ENCODE peak calls at places on chromosomes 12 and 14, in seven cellular contexts. One of them, this sample, is unnamed.

GRCh38 chr12:6952121-6952859 is 1.1 kb downstream of the PTPN6 start:
- DNase-seq in tibial nerve: no peak
- DNase-seq in HCT116: no peak
- DNase-seq in RWPE1: no peak
- DNase-seq in progenitor cell of endocrine pancreas: no peak
- DNase-seq in lung: no peak
- DNase-seq in tibial artery: no peak
- DNase-seq in this sample: no peak

GRCh38 chr14:56797003-56797568 is 13.2 kb downstream of the OTX2 start:
- DNase-seq in tibial nerve: no peak
- DNase-seq in HCT116: no peak
- DNase-seq in RWPE1: no peak
- DNase-seq in progenitor cell of endocrine pancreas: no peak
- DNase-seq in lung: no peak
- DNase-seq in tibial artery: no peak
- DNase-seq in this sample: no peak

GRCh38 chr12:124527861-124528561 is 39.4 kb downstream of the NCOR2 start:
- DNase-seq in tibial nerve: no peak
- DNase-seq in HCT116: no peak
- DNase-seq in RWPE1: no peak
- DNase-seq in progenitor cell of endocrine pancreas: no peak
- DNase-seq in lung: no peak
- DNase-seq in tibial artery: no peak
- DNase-seq in this sample: no peak

GRCh38 chr12:125132698-125133400 is 67.6 kb downstream of the AACS start:
- DNase-seq in tibial nerve: no peak
- DNase-seq in HCT116: no peak
- DNase-seq in RWPE1: no peak
- DNase-seq in progenitor cell of endocrine pancreas: no peak
- DNase-seq in lung: no peak
- DNase-seq in tibial artery: no peak
- DNase-seq in this sample: no peak

GRCh38 chr14:36683083-36683724 is 21.5 kb downstream of the PAX9 start:
- DNase-seq in tibial nerve: no peak
- DNase-seq in HCT116: no peak
- DNase-seq in RWPE1: no peak
- DNase-seq in progenitor cell of endocrine pancreas: no peak
- DNase-seq in lung: no peak
- DNase-seq in tibial artery: no peak
- DNase-seq in this sample: no peak

GRCh38 chr14:58415636-58416559 is 11.4 kb downstream of the TIMM9 start:
- DNase-seq in tibial nerve: no peak
- DNase-seq in HCT116: no peak
- DNase-seq in RWPE1: no peak
- DNase-seq in progenitor cell of endocrine pancreas: no peak
- DNase-seq in lung: no peak
- DNase-seq in tibial artery: no peak
- DNase-seq in this sample: no peak

GRCh38 chr12:116975779-116976393 is 65.1 kb downstream of the FBXW8 start:
- DNase-seq in tibial nerve: no peak
- DNase-seq in HCT116: no peak
- DNase-seq in RWPE1: no peak
- DNase-seq in progenitor cell of endocrine pancreas: no peak
- DNase-seq in lung: no peak
- DNase-seq in tibial artery: no peak
- DNase-seq in this sample: no peak

GRCh38 chr14:68363841-68364711 is 428.8 kb downstream of the ZFP36L1 start:
- DNase-seq in tibial nerve: no peak
- DNase-seq in HCT116: no peak
- DNase-seq in RWPE1: no peak
- DNase-seq in progenitor cell of endocrine pancreas: peak
- DNase-seq in lung: no peak
- DNase-seq in tibial artery: peak
- DNase-seq in this sample: no peak

GRCh38 chr12:46547421-46548340 is 175.1 kb upstream of the SLC38A2 start:
- DNase-seq in tibial nerve: no peak
- DNase-seq in HCT116: no peak
- DNase-seq in RWPE1: peak
- DNase-seq in progenitor cell of endocrine pancreas: no peak
- DNase-seq in lung: no peak
- DNase-seq in tibial artery: no peak
- DNase-seq in this sample: no peak

GRCh38 chr12:16590645-16591044 is 15.3 kb downstream of the LMO3 start:
- DNase-seq in tibial nerve: no peak
- DNase-seq in HCT116: no peak
- DNase-seq in RWPE1: no peak
- DNase-seq in progenitor cell of endocrine pancreas: no peak
- DNase-seq in lung: no peak
- DNase-seq in tibial artery: no peak
- DNase-seq in this sample: no peak

GRCh38 chr12:473863-474577 is 14.3 kb downstream of the B4GALNT3 start:
- DNase-seq in tibial nerve: no peak
- DNase-seq in HCT116: no peak
- DNase-seq in RWPE1: no peak
- DNase-seq in progenitor cell of endocrine pancreas: no peak
- DNase-seq in lung: no peak
- DNase-seq in tibial artery: no peak
- DNase-seq in this sample: no peak

GRCh38 chr14:100076133-100076532 is 10.9 kb downstream of the EVL start:
- DNase-seq in tibial nerve: no peak
- DNase-seq in HCT116: peak
- DNase-seq in RWPE1: no peak
- DNase-seq in progenitor cell of endocrine pancreas: no peak
- DNase-seq in lung: no peak
- DNase-seq in tibial artery: no peak
- DNase-seq in this sample: peak

GRCh38 chr14:102461490-102462317 is 47.9 kb downstream of the ANKRD9 start:
- DNase-seq in tibial nerve: no peak
- DNase-seq in HCT116: no peak
- DNase-seq in RWPE1: no peak
- DNase-seq in progenitor cell of endocrine pancreas: no peak
- DNase-seq in lung: no peak
- DNase-seq in tibial artery: no peak
- DNase-seq in this sample: no peak

GRCh38 chr14:76098047-76098446 is 53.7 kb upstream of the GPATCH2L start:
- DNase-seq in tibial nerve: no peak
- DNase-seq in HCT116: no peak
- DNase-seq in RWPE1: no peak
- DNase-seq in progenitor cell of endocrine pancreas: no peak
- DNase-seq in lung: no peak
- DNase-seq in tibial artery: no peak
- DNase-seq in this sample: no peak

GRCh38 chr12:92408072-92408900 is 262.6 kb upstream of the BTG1 start:
- DNase-seq in tibial nerve: no peak
- DNase-seq in HCT116: peak
- DNase-seq in RWPE1: peak
- DNase-seq in progenitor cell of endocrine pancreas: no peak
- DNase-seq in lung: peak
- DNase-seq in tibial artery: no peak
- DNase-seq in this sample: peak

GRCh38 chr14:90541076-90541634 is 144.3 kb downstream of the CALM1 start:
- DNase-seq in tibial nerve: no peak
- DNase-seq in HCT116: no peak
- DNase-seq in RWPE1: no peak
- DNase-seq in progenitor cell of endocrine pancreas: no peak
- DNase-seq in lung: no peak
- DNase-seq in tibial artery: no peak
- DNase-seq in this sample: no peak

GRCh38 chr12:132477009-132477702 is 12.8 kb upstream of the FBRSL1 start:
- DNase-seq in tibial nerve: no peak
- DNase-seq in HCT116: no peak
- DNase-seq in RWPE1: no peak
- DNase-seq in progenitor cell of endocrine pancreas: no peak
- DNase-seq in lung: no peak
- DNase-seq in tibial artery: no peak
- DNase-seq in this sample: no peak

GRCh38 chr12:10115311-10115710 is 14.7 kb downstream of the CLEC7A start:
- DNase-seq in tibial nerve: no peak
- DNase-seq in HCT116: no peak
- DNase-seq in RWPE1: no peak
- DNase-seq in progenitor cell of endocrine pancreas: no peak
- DNase-seq in lung: no peak
- DNase-seq in tibial artery: no peak
- DNase-seq in this sample: no peak

GRCh38 chr12:48936379-48936979 is 11.2 kb upstream of the FKBP11 start:
- DNase-seq in tibial nerve: peak
- DNase-seq in HCT116: peak
- DNase-seq in RWPE1: peak
- DNase-seq in progenitor cell of endocrine pancreas: peak
- DNase-seq in lung: peak
- DNase-seq in tibial artery: peak
- DNase-seq in this sample: peak

GRCh38 chr14:28681681-28682080 is 84.9 kb upstream of the FOXG1 start:
- DNase-seq in tibial nerve: no peak
- DNase-seq in HCT116: no peak
- DNase-seq in RWPE1: no peak
- DNase-seq in progenitor cell of endocrine pancreas: no peak
- DNase-seq in lung: no peak
- DNase-seq in tibial artery: no peak
- DNase-seq in this sample: no peak

GRCh38 chr14:61620130-61620946 is 75.0 kb upstream of the HIF1A start:
- DNase-seq in tibial nerve: no peak
- DNase-seq in HCT116: no peak
- DNase-seq in RWPE1: peak
- DNase-seq in progenitor cell of endocrine pancreas: no peak
- DNase-seq in lung: no peak
- DNase-seq in tibial artery: no peak
- DNase-seq in this sample: no peak

DNA sequence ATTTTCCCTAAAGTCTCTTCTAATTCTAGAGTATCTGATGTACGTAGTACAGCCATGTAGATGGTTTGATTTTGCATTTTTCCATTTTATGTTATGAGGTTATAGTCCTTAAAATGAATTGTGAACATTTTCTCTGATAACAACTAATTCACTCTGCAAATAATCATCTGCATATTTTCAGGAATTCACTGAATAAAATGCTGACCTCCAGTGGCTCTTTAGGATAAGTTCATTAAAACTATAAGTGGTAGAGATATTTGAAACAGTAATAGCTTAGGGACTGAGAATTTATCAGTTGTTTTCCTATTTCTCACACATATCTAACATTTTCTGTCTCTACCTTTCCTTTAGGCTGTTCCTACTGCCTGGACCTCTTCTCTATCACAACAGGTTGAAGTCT is 4.4 kb downstream of the MSRB3 start:
- DNase-seq in tibial nerve: no peak
- DNase-seq in HCT116: no peak
- DNase-seq in RWPE1: peak
- DNase-seq in progenitor cell of endocrine pancreas: no peak
- DNase-seq in lung: no peak
- DNase-seq in tibial artery: no peak
- DNase-seq in this sample: no peak
- TF ChIP-seq CTCF in tibial nerve: no peak
- TF ChIP-seq CTCF in HCT116: no peak
- TF ChIP-seq CTCF in RWPE1: peak
- TF ChIP-seq CTCF in progenitor cell of endocrine pancreas: no peak
- TF ChIP-seq CTCF in lung: no peak
- TF ChIP-seq CTCF in tibial artery: no peak
- TF ChIP-seq CTCF in this sample: no peak

GRCh38 chr14:92656306-92656705 is 92.1 kb downstream of the LGMN start:
- DNase-seq in tibial nerve: no peak
- DNase-seq in HCT116: no peak
- DNase-seq in RWPE1: no peak
- DNase-seq in progenitor cell of endocrine pancreas: no peak
- DNase-seq in lung: no peak
- DNase-seq in tibial artery: no peak
- DNase-seq in this sample: no peak
- TF ChIP-seq CTCF in tibial nerve: no peak
- TF ChIP-seq CTCF in HCT116: peak
- TF ChIP-seq CTCF in RWPE1: no peak
- TF ChIP-seq CTCF in progenitor cell of endocrine pancreas: no peak
- TF ChIP-seq CTCF in lung: no peak
- TF ChIP-seq CTCF in tibial artery: no peak
- TF ChIP-seq CTCF in this sample: no peak

GRCh38 chr14:96585672-96586013 is 83.5 kb downstream of the PAPOLA start:
- DNase-seq in tibial nerve: no peak
- DNase-seq in HCT116: no peak
- DNase-seq in RWPE1: no peak
- DNase-seq in progenitor cell of endocrine pancreas: no peak
- DNase-seq in lung: no peak
- DNase-seq in tibial artery: no peak
- DNase-seq in this sample: no peak

GRCh38 chr14:96582995-96583394 is 80.8 kb downstream of the PAPOLA start:
- DNase-seq in tibial nerve: no peak
- DNase-seq in HCT116: no peak
- DNase-seq in RWPE1: no peak
- DNase-seq in progenitor cell of endocrine pancreas: no peak
- DNase-seq in lung: no peak
- DNase-seq in tibial artery: no peak
- DNase-seq in this sample: no peak

GRCh38 chr14:96583605-96584041 is 81.4 kb downstream of the PAPOLA start:
- DNase-seq in tibial nerve: no peak
- DNase-seq in HCT116: no peak
- DNase-seq in RWPE1: no peak
- DNase-seq in progenitor cell of endocrine pancreas: no peak
- DNase-seq in lung: peak
- DNase-seq in tibial artery: no peak
- DNase-seq in this sample: peak

GRCh38 chr14:96584907-96585671 is 82.9 kb downstream of the PAPOLA start:
- DNase-seq in tibial nerve: no peak
- DNase-seq in HCT116: no peak
- DNase-seq in RWPE1: no peak
- DNase-seq in progenitor cell of endocrine pancreas: no peak
- DNase-seq in lung: no peak
- DNase-seq in tibial artery: no peak
- DNase-seq in this sample: peak

GRCh38 chr14:96584199-96584906 is 82.2 kb downstream of the PAPOLA start:
- DNase-seq in tibial nerve: no peak
- DNase-seq in HCT116: peak
- DNase-seq in RWPE1: peak
- DNase-seq in progenitor cell of endocrine pancreas: peak
- DNase-seq in lung: peak
- DNase-seq in tibial artery: no peak
- DNase-seq in this sample: peak
- TF ChIP-seq CTCF in tibial nerve: peak
- TF ChIP-seq CTCF in HCT116: peak
- TF ChIP-seq CTCF in RWPE1: peak
- TF ChIP-seq CTCF in progenitor cell of endocrine pancreas: peak
- TF ChIP-seq CTCF in lung: peak
- TF ChIP-seq CTCF in tibial artery: no peak
- TF ChIP-seq CTCF in this sample: peak

DNA sequence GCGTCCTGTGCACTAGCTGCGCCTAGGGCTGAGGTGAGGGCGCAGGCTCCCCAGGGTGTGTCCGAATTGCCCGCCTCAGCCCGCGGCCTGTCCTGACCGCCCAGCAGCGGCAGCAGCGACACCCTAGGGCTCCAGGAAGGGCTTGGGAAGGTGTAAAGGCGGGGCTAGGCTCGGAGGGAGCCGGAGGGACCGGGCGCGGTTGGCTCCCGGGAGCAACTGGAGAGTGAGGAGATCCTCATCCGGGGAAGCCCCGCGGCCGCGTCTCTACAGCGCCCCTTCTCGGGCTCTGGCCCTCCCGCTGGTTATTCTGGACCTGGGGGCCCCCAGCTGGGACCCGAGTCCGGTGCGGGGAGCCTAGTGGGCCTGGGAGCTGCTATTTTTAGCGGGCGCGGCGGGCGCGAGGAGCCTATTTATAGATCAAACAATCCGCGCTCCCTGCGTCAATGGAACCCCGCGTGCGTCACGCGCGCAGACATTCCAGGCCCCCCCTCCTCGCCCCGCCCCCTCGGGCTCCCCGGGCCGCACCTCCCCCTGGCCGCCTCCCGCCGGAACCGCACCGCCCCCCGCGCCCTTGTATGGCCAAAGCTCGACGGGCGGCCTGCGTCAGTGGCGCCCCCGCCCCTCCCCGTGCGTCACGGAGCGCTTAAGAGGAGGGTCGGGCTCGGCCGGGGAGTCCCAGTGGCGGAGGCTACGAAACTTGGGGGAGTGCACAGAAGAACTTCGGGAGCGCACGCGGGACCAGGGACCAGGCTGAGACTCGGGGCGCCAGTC is at the start of gene NR4A1:
- DNase-seq in tibial nerve: peak
- DNase-seq in HCT116: peak
- DNase-seq in RWPE1: peak
- DNase-seq in progenitor cell of endocrine pancreas: peak
- DNase-seq in lung: peak
- DNase-seq in tibial artery: peak
- DNase-seq in this sample: peak
- TF ChIP-seq CTCF in tibial nerve: peak
- TF ChIP-seq CTCF in HCT116: no peak
- TF ChIP-seq CTCF in RWPE1: no peak
- TF ChIP-seq CTCF in progenitor cell of endocrine pancreas: no peak
- TF ChIP-seq CTCF in lung: no peak
- TF ChIP-seq CTCF in tibial artery: no peak
- TF ChIP-seq CTCF in this sample: peak

This sample was measured in GM20000.